ENCODE peak calls at places on chromosomes 11 and 22, in five cellular contexts. One of them, this sample, is unnamed.

GRCh38 chr11:72613977-72614376 is 60.2 kb downstream of the PDE2A start:
- DNase-seq in activated T-helper 1 cell treated with anti-CD3 and anti-CD28 coated beads, Interleukin-2, amount 50 U/mL, for 16 hours: no peak
- DNase-seq in pulmonary artery endothelial cell: no peak
- DNase-seq in fibroblast of lung: no peak
- DNase-seq in T follicular helper cell: no peak
- DNase-seq in this sample: no peak

GRCh38 chr11:123521930-123522329 is 91.9 kb downstream of the GRAMD1B start:
- DNase-seq in activated T-helper 1 cell treated with anti-CD3 and anti-CD28 coated beads, Interleukin-2, amount 50 U/mL, for 16 hours: no peak
- DNase-seq in pulmonary artery endothelial cell: no peak
- DNase-seq in fibroblast of lung: no peak
- DNase-seq in T follicular helper cell: no peak
- DNase-seq in this sample: no peak

GRCh38 chr11:79694368-79694767 is 253.5 kb upstream of the TENM4 start:
- DNase-seq in activated T-helper 1 cell treated with anti-CD3 and anti-CD28 coated beads, Interleukin-2, amount 50 U/mL, for 16 hours: no peak
- DNase-seq in pulmonary artery endothelial cell: no peak
- DNase-seq in fibroblast of lung: no peak
- DNase-seq in T follicular helper cell: no peak
- DNase-seq in this sample: no peak

GRCh38 chr11:122983438-122984185 is 2.0 kb upstream of the BSX start:
- DNase-seq in activated T-helper 1 cell treated with anti-CD3 and anti-CD28 coated beads, Interleukin-2, amount 50 U/mL, for 16 hours: no peak
- DNase-seq in pulmonary artery endothelial cell: no peak
- DNase-seq in fibroblast of lung: no peak
- DNase-seq in T follicular helper cell: no peak
- DNase-seq in this sample: no peak

GRCh38 chr11:86955111-86955673 is at the start of gene FZD4:
- DNase-seq in activated T-helper 1 cell treated with anti-CD3 and anti-CD28 coated beads, Interleukin-2, amount 50 U/mL, for 16 hours: no peak
- DNase-seq in pulmonary artery endothelial cell: no peak
- DNase-seq in fibroblast of lung: peak
- DNase-seq in T follicular helper cell: no peak
- DNase-seq in this sample: peak

GRCh38 chr11:67271548-67272284 is 5.4 kb downstream of the GRK2 start:
- DNase-seq in activated T-helper 1 cell treated with anti-CD3 and anti-CD28 coated beads, Interleukin-2, amount 50 U/mL, for 16 hours: peak
- DNase-seq in pulmonary artery endothelial cell: no peak
- DNase-seq in fibroblast of lung: no peak
- DNase-seq in T follicular helper cell: no peak
- DNase-seq in this sample: peak

GRCh38 chr11:121534131-121535093 is 81.6 kb upstream of the SORL1-AS1 start:
- DNase-seq in activated T-helper 1 cell treated with anti-CD3 and anti-CD28 coated beads, Interleukin-2, amount 50 U/mL, for 16 hours: no peak
- DNase-seq in pulmonary artery endothelial cell: no peak
- DNase-seq in fibroblast of lung: peak
- DNase-seq in T follicular helper cell: no peak
- DNase-seq in this sample: no peak

GRCh38 chr11:90204407-90204806 is 18.4 kb downstream of the CHORDC1 start:
- DNase-seq in activated T-helper 1 cell treated with anti-CD3 and anti-CD28 coated beads, Interleukin-2, amount 50 U/mL, for 16 hours: no peak
- DNase-seq in pulmonary artery endothelial cell: no peak
- DNase-seq in fibroblast of lung: no peak
- DNase-seq in T follicular helper cell: no peak
- DNase-seq in this sample: no peak

GRCh38 chr11:46222485-46223251 is 54.8 kb upstream of the CREB3L1 start:
- DNase-seq in activated T-helper 1 cell treated with anti-CD3 and anti-CD28 coated beads, Interleukin-2, amount 50 U/mL, for 16 hours: no peak
- DNase-seq in pulmonary artery endothelial cell: no peak
- DNase-seq in fibroblast of lung: no peak
- DNase-seq in T follicular helper cell: no peak
- DNase-seq in this sample: no peak

GRCh38 chr11:64880240-64881001 is 2.0 kb upstream of the EHD1 start:
- DNase-seq in activated T-helper 1 cell treated with anti-CD3 and anti-CD28 coated beads, Interleukin-2, amount 50 U/mL, for 16 hours: no peak
- DNase-seq in pulmonary artery endothelial cell: no peak
- DNase-seq in fibroblast of lung: no peak
- DNase-seq in T follicular helper cell: no peak
- DNase-seq in this sample: no peak

GRCh38 chr11:36594316-36594989 is at the start of gene IFTAP:
- DNase-seq in activated T-helper 1 cell treated with anti-CD3 and anti-CD28 coated beads, Interleukin-2, amount 50 U/mL, for 16 hours: peak
- DNase-seq in pulmonary artery endothelial cell: peak
- DNase-seq in fibroblast of lung: peak
- DNase-seq in T follicular helper cell: no peak
- DNase-seq in this sample: no peak

GRCh38 chr11:112961146-112961668 is at the start of gene NCAM1:
- DNase-seq in activated T-helper 1 cell treated with anti-CD3 and anti-CD28 coated beads, Interleukin-2, amount 50 U/mL, for 16 hours: no peak
- DNase-seq in pulmonary artery endothelial cell: peak
- DNase-seq in fibroblast of lung: peak
- DNase-seq in T follicular helper cell: no peak
- DNase-seq in this sample: no peak

GRCh38 chr11:67629386-67630229 is at the start of gene NUDT8:
- DNase-seq in activated T-helper 1 cell treated with anti-CD3 and anti-CD28 coated beads, Interleukin-2, amount 50 U/mL, for 16 hours: peak
- DNase-seq in pulmonary artery endothelial cell: peak
- DNase-seq in fibroblast of lung: peak
- DNase-seq in T follicular helper cell: peak
- DNase-seq in this sample: peak

GRCh38 chr22:21834869-21835268 is 32.6 kb downstream of the MAPK1 start:
- DNase-seq in activated T-helper 1 cell treated with anti-CD3 and anti-CD28 coated beads, Interleukin-2, amount 50 U/mL, for 16 hours: no peak
- DNase-seq in pulmonary artery endothelial cell: no peak
- DNase-seq in fibroblast of lung: no peak
- DNase-seq in T follicular helper cell: no peak
- DNase-seq in this sample: no peak

GRCh38 chr22:40504285-40505249 is 132.0 kb downstream of the MRTFA start:
- DNase-seq in activated T-helper 1 cell treated with anti-CD3 and anti-CD28 coated beads, Interleukin-2, amount 50 U/mL, for 16 hours: no peak
- DNase-seq in pulmonary artery endothelial cell: no peak
- DNase-seq in fibroblast of lung: no peak
- DNase-seq in T follicular helper cell: no peak
- DNase-seq in this sample: no peak

GRCh38 chr11:34356918-34357645 is 728 bp downstream of the ABTB2 start:
- DNase-seq in activated T-helper 1 cell treated with anti-CD3 and anti-CD28 coated beads, Interleukin-2, amount 50 U/mL, for 16 hours: peak
- DNase-seq in pulmonary artery endothelial cell: no peak
- DNase-seq in fibroblast of lung: peak
- DNase-seq in T follicular helper cell: peak
- DNase-seq in this sample: peak

GRCh38 chr22:39664485-39665200 is 94.1 kb downstream of the CACNA1I start:
- DNase-seq in activated T-helper 1 cell treated with anti-CD3 and anti-CD28 coated beads, Interleukin-2, amount 50 U/mL, for 16 hours: peak
- DNase-seq in pulmonary artery endothelial cell: no peak
- DNase-seq in fibroblast of lung: no peak
- DNase-seq in T follicular helper cell: peak
- DNase-seq in this sample: peak

GRCh38 chr22:37675930-37676571 is 615 bp downstream of the LGALS1 start:
- DNase-seq in activated T-helper 1 cell treated with anti-CD3 and anti-CD28 coated beads, Interleukin-2, amount 50 U/mL, for 16 hours: no peak
- DNase-seq in pulmonary artery endothelial cell: no peak
- DNase-seq in fibroblast of lung: peak
- DNase-seq in T follicular helper cell: no peak
- DNase-seq in this sample: no peak

GRCh38 chr11:12482839-12483238 is 105.5 kb downstream of the PARVA start:
- DNase-seq in activated T-helper 1 cell treated with anti-CD3 and anti-CD28 coated beads, Interleukin-2, amount 50 U/mL, for 16 hours: no peak
- DNase-seq in pulmonary artery endothelial cell: no peak
- DNase-seq in fibroblast of lung: no peak
- DNase-seq in T follicular helper cell: no peak
- DNase-seq in this sample: no peak

GRCh38 chr11:63897459-63898156 is 19.4 kb downstream of the RCOR2 start:
- DNase-seq in activated T-helper 1 cell treated with anti-CD3 and anti-CD28 coated beads, Interleukin-2, amount 50 U/mL, for 16 hours: no peak
- DNase-seq in pulmonary artery endothelial cell: no peak
- DNase-seq in fibroblast of lung: no peak
- DNase-seq in T follicular helper cell: no peak
- DNase-seq in this sample: no peak

GRCh38 chr22:24271406-24271760 is 752 bp downstream of the SPECC1L start:
- DNase-seq in activated T-helper 1 cell treated with anti-CD3 and anti-CD28 coated beads, Interleukin-2, amount 50 U/mL, for 16 hours: no peak
- DNase-seq in pulmonary artery endothelial cell: no peak
- DNase-seq in fibroblast of lung: peak
- DNase-seq in T follicular helper cell: no peak
- DNase-seq in this sample: no peak

GRCh38 chr22:30114356-30114755 is 34.1 kb downstream of the HORMAD2 start:
- DNase-seq in activated T-helper 1 cell treated with anti-CD3 and anti-CD28 coated beads, Interleukin-2, amount 50 U/mL, for 16 hours: no peak
- DNase-seq in pulmonary artery endothelial cell: no peak
- DNase-seq in fibroblast of lung: no peak
- DNase-seq in T follicular helper cell: no peak
- DNase-seq in this sample: no peak

GRCh38 chr11:70407121-70407520 is 8.8 kb downstream of the CTTN start:
- DNase-seq in activated T-helper 1 cell treated with anti-CD3 and anti-CD28 coated beads, Interleukin-2, amount 50 U/mL, for 16 hours: no peak
- DNase-seq in pulmonary artery endothelial cell: no peak
- DNase-seq in fibroblast of lung: no peak
- DNase-seq in T follicular helper cell: no peak
- DNase-seq in this sample: no peak

GRCh38 chr11:1825039-1825740 is 9.6 kb upstream of the SYT8 start:
- DNase-seq in activated T-helper 1 cell treated with anti-CD3 and anti-CD28 coated beads, Interleukin-2, amount 50 U/mL, for 16 hours: no peak
- DNase-seq in pulmonary artery endothelial cell: no peak
- DNase-seq in fibroblast of lung: no peak
- DNase-seq in T follicular helper cell: no peak
- DNase-seq in this sample: no peak

GRCh38 chr11:82756765-82757650 is 23.3 kb upstream of the FAM181B start:
- DNase-seq in activated T-helper 1 cell treated with anti-CD3 and anti-CD28 coated beads, Interleukin-2, amount 50 U/mL, for 16 hours: no peak
- DNase-seq in pulmonary artery endothelial cell: no peak
- DNase-seq in fibroblast of lung: no peak
- DNase-seq in T follicular helper cell: no peak
- DNase-seq in this sample: no peak

GRCh38 chr22:41240377-41241132 is at the start of gene CHADL:
- DNase-seq in activated T-helper 1 cell treated with anti-CD3 and anti-CD28 coated beads, Interleukin-2, amount 50 U/mL, for 16 hours: no peak
- DNase-seq in pulmonary artery endothelial cell: no peak
- DNase-seq in fibroblast of lung: no peak
- DNase-seq in T follicular helper cell: no peak
- DNase-seq in this sample: no peak